ENCODE peak calls at places on chromosomes 16 and 17, in ten cellular contexts. F is BJ, D is K562, W is lung, H is GM06990, N is fibroblast of villous mesenchyme, Y is HFF-Myc, V is PC-3, A is cardiac muscle cell, C is heart right ventricle. Q is an unnamed sample.

GRCh38 chr16:57639172-57639571 is 10.7 kb downstream of the ADGRG1 start:
- DNase-seq in F (no peak), D (no peak), W (no peak), H (peak), N (no peak), Y (no peak), V (no peak), A (peak), C (no peak), Q (no peak)

GRCh38 chr17:835263-835662 is 53.1 kb downstream of the MRM3 start:
- DNase-seq in F (peak), D (no peak), W (no peak), H (no peak), N (peak), Y (peak), V (peak), A (peak), C (no peak), Q (peak)

GRCh38 chr17:44176257-44176656 is 5.8 kb downstream of the ASB16 start:
- DNase-seq in F (no peak), D (no peak), W (no peak), H (no peak), N (no peak), Y (no peak), V (no peak), A (no peak), C (no peak), Q (peak)

GRCh38 chr17:35162755-35163154 is 15.1 kb downstream of the UNC45B start:
- DNase-seq in F (no peak), D (no peak), W (no peak), H (no peak), N (no peak), Y (no peak), V (no peak), A (no peak), C (no peak), Q (peak)

GRCh38 chr17:20189322-20189721 is 180.2 kb downstream of the SPECC1 start:
- DNase-seq in F (no peak), D (peak), W (no peak), H (no peak), N (peak), Y (no peak), V (peak), A (peak), C (no peak), Q (peak)

GRCh38 chr16:84673203-84673535 is 24.9 kb downstream of the KLHL36 start:
- DNase-seq in F (no peak), D (no peak), W (no peak), H (no peak), N (no peak), Y (no peak), V (peak), A (no peak), C (no peak), Q (peak)

GRCh38 chr16:85227262-85227923 is 115.1 kb upstream of the CIBAR2 start:
- DNase-seq in F (no peak), D (no peak), W (no peak), H (peak), N (peak), Y (no peak), V (no peak), A (no peak), C (no peak), Q (peak)

GRCh38 chr16:6193718-6194117 is 1096.1 kb upstream of the EEF2KMT start:
- DNase-seq in F (no peak), D (peak), W (no peak), H (no peak), N (no peak), Y (no peak), V (peak), A (peak), C (no peak), Q (peak)

GRCh38 chr16:89482087-89482823 is 8.1 kb downstream of the ANKRD11 start:
- DNase-seq in F (no peak), D (no peak), W (no peak), H (no peak), N (no peak), Y (no peak), V (no peak), A (no peak), C (no peak), Q (no peak)

GRCh38 chr17:3935140-3935542 is 18.9 kb upstream of the P2RX1 start:
- DNase-seq in F (no peak), D (peak), W (peak), H (peak), N (peak), Y (no peak), V (peak), A (peak), C (peak), Q (peak)

GRCh38 chr17:75795820-75796607 is 11.4 kb downstream of the UNK start:
- DNase-seq in F (no peak), D (no peak), W (no peak), H (no peak), N (no peak), Y (no peak), V (no peak), A (no peak), C (no peak), Q (no peak)

DNA sequence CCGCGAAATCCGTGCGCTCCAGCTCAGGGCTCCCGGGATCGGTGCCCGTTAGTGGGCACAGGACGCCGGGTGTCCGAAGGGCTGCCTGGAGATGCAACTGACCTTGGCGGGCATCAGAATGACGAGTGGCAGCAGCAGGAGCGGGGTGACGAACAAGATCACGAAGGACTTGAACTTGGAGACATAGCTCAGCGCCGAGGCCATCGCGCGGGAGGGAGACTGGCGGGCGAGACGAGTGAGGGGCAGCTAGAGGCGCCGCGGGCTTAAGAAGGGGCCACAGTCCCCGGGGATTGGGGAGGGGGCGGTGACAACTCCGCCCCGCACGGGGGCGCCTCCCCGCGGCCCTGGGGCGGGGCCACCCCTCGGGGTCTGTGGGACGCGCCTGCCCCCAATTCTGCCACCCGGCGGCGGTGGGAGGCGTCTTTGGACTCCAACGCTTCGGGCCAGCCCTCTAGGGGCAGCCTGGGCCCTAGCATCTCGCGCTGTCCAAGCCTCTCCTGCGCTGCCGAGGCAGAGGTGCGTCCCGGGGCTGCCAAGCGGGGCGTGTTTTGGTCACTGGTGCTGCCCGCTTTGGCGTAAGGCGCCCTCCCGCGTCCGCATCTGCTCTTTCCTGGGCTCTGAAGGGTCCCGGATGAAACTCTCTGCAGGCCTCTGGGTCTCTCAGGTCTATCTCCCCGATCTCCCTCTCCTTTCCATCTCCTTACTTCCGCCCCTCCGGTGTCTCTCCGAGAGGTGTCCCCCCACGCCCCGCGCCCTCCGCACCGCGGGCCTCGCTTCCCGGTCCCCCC is at the start of gene SLC13A5:
- DNase-seq in F (no peak), D (peak), W (no peak), H (no peak), N (peak), Y (peak), V (no peak), A (peak), C (no peak), Q (peak)
- TF ChIP-seq CTCF in F (peak), D (peak), W (no peak), H (peak), N (peak), Y (peak), V (no peak), A (peak), C (peak), Q (peak)

DNA sequence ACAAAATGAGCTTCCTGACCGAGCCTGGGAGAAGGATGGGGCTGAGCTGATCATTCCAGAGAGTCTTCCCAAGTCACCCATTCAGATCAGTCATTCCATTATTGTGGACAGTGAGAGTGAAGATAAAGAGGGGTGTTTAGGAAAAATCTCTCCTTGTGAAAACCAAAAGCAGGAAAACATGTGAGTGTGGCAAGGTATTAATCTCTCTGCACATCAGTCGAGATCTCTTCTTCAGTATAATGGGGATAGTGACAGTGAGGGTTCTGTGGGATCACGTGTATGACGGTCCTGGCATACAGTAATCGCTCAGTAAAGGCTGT is 35.4 kb downstream of the CHD9 start:
- DNase-seq in F (no peak), D (no peak), W (no peak), H (no peak), N (no peak), Y (no peak), V (no peak), A (no peak), C (no peak), Q (no peak)
- H3K4me3 ChIP-seq in F (no peak), D (no peak), W (no peak), H (no peak), N (no peak), Y (peak), V (no peak), A (no peak), C (no peak), Q (no peak)

GRCh38 chr17:80984749-80985148 is 6.9 kb upstream of the CHMP6 start:
- DNase-seq in F (peak), D (no peak), W (no peak), H (no peak), N (peak), Y (peak), V (no peak), A (peak), C (no peak), Q (peak)
- TF ChIP-seq CTCF in F (peak), D (peak), W (no peak), H (no peak), N (peak), Y (peak), V (no peak), A (peak), C (no peak), Q (no peak)

DNA sequence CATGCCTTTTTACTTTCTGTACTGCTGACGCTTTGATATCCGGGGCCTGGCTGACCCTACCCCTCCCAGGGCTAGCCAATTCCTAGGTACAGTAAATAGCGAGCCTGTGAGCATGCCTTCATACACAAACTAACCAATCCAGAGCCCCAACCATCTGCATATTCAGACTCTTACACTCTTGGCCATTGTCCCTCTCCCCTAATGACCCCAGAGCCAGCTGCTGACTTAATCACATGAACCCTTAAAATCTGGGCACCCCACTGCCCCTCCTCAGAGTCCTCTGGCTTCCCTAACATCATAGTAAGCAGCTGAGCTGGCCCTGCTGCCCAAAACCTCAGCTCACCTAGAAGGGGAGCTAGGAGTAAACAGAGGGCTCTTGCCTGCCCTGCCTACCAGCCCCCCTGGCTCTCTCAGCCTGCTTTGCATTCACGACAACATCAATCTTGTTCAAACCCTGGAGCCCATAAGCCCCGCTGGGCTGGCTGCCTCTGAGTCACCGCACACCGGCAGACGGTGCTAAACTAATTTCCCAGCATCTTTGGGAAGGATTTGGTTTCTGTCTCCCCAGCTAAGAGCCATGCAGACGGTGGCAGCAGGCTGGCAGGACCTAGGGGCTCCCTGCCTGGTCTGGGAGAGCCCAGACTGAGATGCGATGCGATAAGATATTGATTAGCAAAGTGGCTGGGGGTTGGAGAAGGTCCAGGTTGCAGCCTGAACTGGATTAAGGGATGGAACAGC is 63.2 kb downstream of the CLEC19A start:
- DNase-seq in F (no peak), D (no peak), W (no peak), H (no peak), N (no peak), Y (no peak), V (no peak), A (peak), C (no peak), Q (no peak)
- H3K4me3 ChIP-seq in F (no peak), D (no peak), W (no peak), H (no peak), N (no peak), Y (no peak), V (no peak), A (no peak), C (no peak), Q (no peak)

GRCh38 chr16:2296662-2297505 is 29.0 kb upstream of the RNPS1 start:
- DNase-seq in F (no peak), D (peak), W (no peak), H (no peak), N (peak), Y (no peak), V (peak), A (peak), C (peak), Q (peak)
- TF ChIP-seq CTCF in F (peak), D (peak), W (no peak), H (peak), N (peak), Y (peak), V (peak), A (peak), C (peak), Q (peak)

DNA sequence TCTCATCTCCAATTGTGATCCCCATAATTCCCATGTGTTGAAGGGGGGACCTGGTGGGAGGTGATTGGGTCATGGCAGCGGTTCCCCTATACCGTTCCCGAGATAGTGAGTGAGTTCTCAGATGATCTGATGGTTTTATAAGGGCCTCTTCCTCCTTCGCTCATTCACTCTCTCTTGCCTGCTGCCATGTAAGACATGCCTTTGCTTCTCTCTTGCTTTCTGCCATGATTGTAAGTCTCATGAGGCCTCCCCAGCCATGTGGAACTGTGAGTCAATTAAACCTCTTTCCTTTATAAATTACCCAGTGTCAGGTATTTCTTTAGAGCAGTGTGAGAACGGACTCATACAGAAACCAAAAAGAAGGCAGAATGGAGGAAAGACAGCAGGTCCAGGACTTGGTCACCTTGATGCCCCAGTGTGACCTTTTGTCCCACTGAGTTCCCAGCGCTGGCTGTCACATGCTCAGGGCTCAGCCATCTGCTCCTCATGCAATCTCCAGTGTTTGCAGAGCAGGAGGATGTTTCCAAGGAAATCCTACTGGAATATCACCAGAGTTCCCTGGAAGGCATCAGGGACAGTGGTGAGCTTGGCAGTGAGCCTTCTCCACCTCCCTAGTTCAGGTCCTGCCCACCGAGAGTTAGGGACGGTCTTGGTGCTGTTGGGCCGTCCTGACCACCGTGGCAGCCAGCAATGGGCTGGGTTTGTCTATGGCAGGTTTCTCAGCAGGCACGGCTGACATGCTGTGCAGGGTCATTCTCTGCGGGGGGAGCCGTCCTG is 96.7 kb downstream of the SEC14L1 start:
- DNase-seq in F (no peak), D (no peak), W (no peak), H (no peak), N (no peak), Y (no peak), V (no peak), A (no peak), C (no peak), Q (no peak)
- H3K4me3 ChIP-seq in F (no peak), D (no peak), W (no peak), H (no peak), N (no peak), Y (no peak), V (no peak), A (no peak), C (no peak), Q (no peak)

GRCh38 chr17:74349120-74349519 is 12.5 kb downstream of the BTBD17 start:
- DNase-seq in F (no peak), D (no peak), W (no peak), H (no peak), N (no peak), Y (no peak), V (no peak), A (no peak), C (no peak), Q (no peak)
- TF ChIP-seq CTCF in F (no peak), D (no peak), W (no peak), H (no peak), N (no peak), Y (no peak), V (no peak), A (no peak), C (no peak), Q (no peak)

DNA sequence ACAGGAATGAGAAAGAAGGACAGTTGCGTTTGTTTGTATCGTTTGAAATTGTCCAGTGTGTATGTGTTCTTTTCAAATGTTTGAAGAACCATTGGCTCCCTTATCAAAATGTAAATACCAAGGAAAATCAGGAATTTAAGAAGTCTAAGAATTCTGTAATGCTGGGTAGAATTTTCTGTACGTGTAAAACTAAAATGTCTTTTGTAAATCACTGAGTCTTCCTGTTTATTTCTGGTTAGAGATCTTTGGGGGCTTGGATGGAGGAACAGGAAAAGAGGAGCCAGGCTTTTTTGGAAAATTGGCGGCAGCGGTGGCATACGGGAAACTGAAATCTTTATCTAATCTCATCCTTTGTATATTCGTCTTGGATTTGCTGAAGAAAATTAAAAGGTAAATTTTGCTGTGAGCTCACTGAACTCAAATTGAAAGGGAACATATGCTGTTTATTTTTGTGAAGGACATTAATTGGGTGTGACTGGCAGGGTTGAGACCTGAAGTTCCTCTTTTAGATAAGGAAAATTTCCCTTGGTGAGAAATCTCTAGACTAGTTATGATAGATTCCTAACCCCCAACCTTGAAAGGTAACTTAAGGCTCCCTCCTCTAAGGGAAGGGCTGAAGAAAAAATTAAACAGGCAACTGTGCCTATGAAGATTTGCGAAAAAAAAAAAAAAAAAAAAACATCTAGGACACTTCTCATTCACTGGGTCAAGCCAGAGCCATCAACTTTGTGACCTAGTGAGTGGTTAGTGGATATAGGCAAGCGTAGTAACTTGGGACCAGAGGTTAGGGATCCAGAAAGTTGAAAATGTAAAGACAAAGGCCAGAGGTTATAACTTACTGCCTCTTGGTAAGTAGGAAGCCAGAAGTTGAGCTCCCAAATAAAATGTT is 10.8 kb downstream of the TAT start:
- DNase-seq in F (no peak), D (no peak), W (no peak), H (peak), N (no peak), Y (no peak), V (no peak), A (no peak), C (no peak), Q (no peak)
- H3K4me3 ChIP-seq in F (no peak), D (peak), W (no peak), H (peak), N (peak), Y (peak), V (peak), A (no peak), C (no peak), Q (no peak)

GRCh38 chr17:50114401-50114800 is 15.6 kb downstream of the SAMD14 start:
- DNase-seq in F (no peak), D (no peak), W (no peak), H (no peak), N (no peak), Y (no peak), V (no peak), A (no peak), C (no peak), Q (no peak)

GRCh38 chr17:50111687-50112655 is 16.8 kb downstream of the PDK2 start:
- DNase-seq in F (no peak), D (no peak), W (no peak), H (no peak), N (no peak), Y (no peak), V (no peak), A (peak), C (peak), Q (no peak)

GRCh38 chr17:50110591-50111349 is 15.6 kb downstream of the PDK2 start:
- DNase-seq in F (no peak), D (no peak), W (no peak), H (no peak), N (no peak), Y (no peak), V (no peak), A (no peak), C (peak), Q (no peak)

GRCh38 chr17:50113624-50114320 is 16.2 kb downstream of the SAMD14 start:
- DNase-seq in F (no peak), D (no peak), W (no peak), H (no peak), N (no peak), Y (no peak), V (no peak), A (no peak), C (no peak), Q (no peak)

GRCh38 chr17:50112694-50113093 is 17.3 kb downstream of the SAMD14 start:
- DNase-seq in F (no peak), D (no peak), W (no peak), H (no peak), N (no peak), Y (no peak), V (no peak), A (no peak), C (no peak), Q (no peak)
- TF ChIP-seq CTCF in F (no peak), D (no peak), W (no peak), H (no peak), N (no peak), Y (no peak), V (no peak), A (no peak), C (no peak), Q (no peak)